ENCODE peak calls at places on chromosomes 16 and 17, in seven cellular contexts. S, R, W, B, U, Q and J are unnamed samples.
A peak's percentile ranks its signal among the peaks of the same experiment; 100 is the strongest.

GRCh38 chr17:12821376-12821940 is 32.2 kb downstream of the ARHGAP44 start:
- DNase-seq in S (no peak), Q (no peak), W (no peak), U (no peak), B (no peak), R (peak; percentile 25), J (no peak)

GRCh38 chr16:67930678-67931211 is 917 bp downstream of the CTRL start:
- DNase-seq in B (no peak), W (no peak), Q (no peak), R (no peak), U (no peak), S (no peak), J (no peak)

GRCh38 chr16:59878999-59879398 is 1144.9 kb upstream of the GOT2 start:
- DNase-seq in W (no peak), B (no peak), S (no peak), Q (no peak), U (no peak), R (no peak), J (no peak)

GRCh38 chr16:11742041-11742535 is 569 bp downstream of the TXNDC11 start:
- DNase-seq in U (peak; percentile 39), W (peak; percentile 51), R (no peak), S (no peak), B (no peak), Q (no peak), J (peak; percentile 58)

GRCh38 chr16:4419402-4419801 is 3.0 kb upstream of the CORO7 start:
- DNase-seq in U (no peak), R (no peak), S (no peak), B (no peak), W (no peak), Q (no peak), J (no peak)

GRCh38 chr17:2068101-2068518 is 13.2 kb downstream of the HIC1 start:
- DNase-seq in R (peak; percentile 95), B (no peak), U (peak; percentile 73), W (no peak), Q (no peak), S (no peak), J (no peak)

GRCh38 chr16:80038566-80038965 is 438.0 kb upstream of the MAF start:
- DNase-seq in S (no peak), B (no peak), U (no peak), R (no peak), W (no peak), Q (no peak), J (no peak)

GRCh38 chr17:68288375-68288774 is 2.6 kb downstream of the SLC16A6 start:
- DNase-seq in R (no peak), W (no peak), Q (no peak), B (no peak), U (no peak), S (no peak), J (no peak)

GRCh38 chr17:66114609-66115008 is 77.3 kb downstream of the CEP112 start:
- DNase-seq in S (no peak), W (no peak), R (no peak), Q (no peak), U (no peak), B (no peak), J (no peak)

GRCh38 chr17:78014651-78015050 is 56.1 kb downstream of the TNRC6C start:
- DNase-seq in S (no peak), B (no peak), R (no peak), U (no peak), W (no peak), Q (no peak), J (no peak)

GRCh38 chr17:13074026-13074425 is 56.2 kb upstream of the ELAC2 start:
- DNase-seq in U (no peak), B (no peak), Q (no peak), S (no peak), R (peak; percentile 93), W (no peak), J (no peak)

GRCh38 chr17:78140169-78141051 is 5.8 kb upstream of the C17orf99 start:
- DNase-seq in U (peak; percentile 89), B (no peak), W (peak; percentile 98), S (peak; percentile 81), R (peak; percentile 77), Q (peak; percentile 78), J (peak; percentile 100)